ENCODE peak calls at places on chromosomes 1 and 21, in seven cellular contexts. Y, P, D, V, N, B and S are unnamed samples.

GRCh38 chr1:66342707-66343106 is 191.2 kb upstream of the SGIP1 start:
- DNase-seq in Y (no peak), P (no peak), D (no peak), V (no peak), N (no peak), B (no peak), S (no peak)

GRCh38 chr1:64161347-64162080 is 41.9 kb upstream of the UBE2U start:
- DNase-seq in Y (no peak), P (peak; percentile 88), D (no peak), V (no peak), N (peak; percentile 13), B (no peak), S (no peak)

GRCh38 chr1:22613951-22614350 is 22.5 kb upstream of the C1QA start:
- DNase-seq in Y (no peak), P (no peak), D (no peak), V (no peak), N (no peak), B (no peak), S (no peak)

GRCh38 chr21:36859744-36860501 is 106.5 kb downstream of the HLCS start:
- DNase-seq in Y (peak; percentile 75), P (peak; percentile 70), D (peak; percentile 57), V (peak; percentile 89), N (peak; percentile 92), B (peak; percentile 48), S (no peak)

GRCh38 chr1:31120783-31121180 is 55.3 kb upstream of the PUM1 start:
- DNase-seq in Y (no peak), P (no peak), D (no peak), V (no peak), N (no peak), B (no peak), S (no peak)

GRCh38 chr1:22157359-22157966 is 14.6 kb upstream of the WNT4 start:
- DNase-seq in Y (no peak), P (no peak), D (no peak), V (no peak), N (no peak), B (no peak), S (no peak)

GRCh38 chr1:55073187-55073916 is 34.0 kb downstream of the PCSK9 start:
- DNase-seq in Y (no peak), P (no peak), D (peak; percentile 43), V (no peak), N (no peak), B (no peak), S (peak; percentile 16)

GRCh38 chr1:212974735-212975606 is 24.6 kb downstream of the VASH2 start:
- DNase-seq in Y (no peak), P (no peak), D (no peak), V (no peak), N (no peak), B (no peak), S (no peak)

GRCh38 chr1:41286992-41287391 is 44.9 kb upstream of the SCMH1 start:
- DNase-seq in Y (no peak), P (no peak), D (no peak), V (no peak), N (peak; percentile 22), B (no peak), S (no peak)

GRCh38 chr1:65505547-65506325 is 85.3 kb downstream of the LEPR start:
- DNase-seq in Y (no peak), P (no peak), D (no peak), V (no peak), N (no peak), B (no peak), S (no peak)

GRCh38 chr1:247293047-247293446 is 37.2 kb downstream of the VN1R5 start:
- DNase-seq in Y (no peak), P (peak; percentile 18), D (no peak), V (no peak), N (peak; percentile 63), B (no peak), S (no peak)

GRCh38 chr1:226061793-226062557 is 541 bp upstream of the H3-3A start:
- DNase-seq in Y (peak; percentile 39), P (peak; percentile 87), D (peak; percentile 55), V (no peak), N (peak; percentile 89), B (peak; percentile 54), S (peak; percentile 73)